ENCODE peak calls at places on chromosomes 5 and 9, in five cellular contexts. N is heart right ventricle; V is brain microvascular endothelial cell; R is adipocyte; K is CD4-positive, CD25-positive, alpha-beta regulatory T cell. G is an unnamed sample.

GRCh38 chr9:5305741-5306140 is 1.2 kb upstream of the RLN2 start:
- DNase-seq in N (no peak), V (no peak), R (no peak), K (no peak), G (no peak)

GRCh38 chr5:150358261-150359095 is 981 bp downstream of the TCOF1 start:
- DNase-seq in N (no peak), V (no peak), R (no peak), K (no peak), G (peak; percentile 39)

GRCh38 chr5:57442080-57442839 is 40.4 kb downstream of the ACTBL2 start:
- DNase-seq in N (no peak), V (peak; percentile 97), R (peak; percentile 79), K (no peak), G (peak; percentile 93)

GRCh38 chr5:1983919-1984695 is 101.4 kb upstream of the IRX4 start:
- DNase-seq in N (no peak), V (no peak), R (no peak), K (no peak), G (no peak)

GRCh38 chr9:89372230-89372816 is 54.0 kb downstream of the SECISBP2 start:
- DNase-seq in N (no peak), V (no peak), R (no peak), K (peak; percentile 57), G (peak; percentile 25)

GRCh38 chr5:143448518-143448917 is 45.0 kb upstream of the NR3C1 start:
- DNase-seq in N (no peak), V (no peak), R (no peak), K (no peak), G (no peak)

GRCh38 chr5:135153661-135154060 is 119.6 kb upstream of the PITX1 start:
- DNase-seq in N (no peak), V (no peak), R (no peak), K (no peak), G (no peak)

GRCh38 chr5:67702008-67702407 is 505.4 kb upstream of the CD180 start:
- DNase-seq in N (no peak), V (no peak), R (no peak), K (no peak), G (no peak)

GRCh38 chr9:27117489-27118135 is 8.6 kb downstream of the TEK start:
- DNase-seq in N (peak; percentile 78), V (peak; percentile 34), R (no peak), K (no peak), G (peak; percentile 79)

GRCh38 chr9:104775574-104775936 is 11.6 kb downstream of the NIPSNAP3B start:
- DNase-seq in N (no peak), V (no peak), R (no peak), K (no peak), G (no peak)

GRCh38 chr9:27157086-27157485 is 48.1 kb downstream of the TEK start:
- DNase-seq in N (no peak), V (no peak), R (peak; percentile 37), K (no peak), G (no peak)

GRCh38 chr9:36082928-36083327 is 46.2 kb downstream of the RECK start:
- DNase-seq in N (no peak), V (no peak), R (no peak), K (no peak), G (no peak)

GRCh38 chr5:170638051-170638450 is 134.2 kb downstream of the KCNIP1 start:
- DNase-seq in N (no peak), V (no peak), R (no peak), K (no peak), G (no peak)

GRCh38 chr5:139181835-139182452 is 16.2 kb downstream of the SIL1 start:
- DNase-seq in N (no peak), V (no peak), R (peak; percentile 69), K (no peak), G (peak; percentile 43)

GRCh38 chr5:173281910-173282309 is 46.3 kb downstream of the STC2 start:
- DNase-seq in N (no peak), V (no peak), R (peak; percentile 36), K (no peak), G (peak; percentile 41)

GRCh38 chr5:174750720-174751119 is 26.3 kb downstream of the MSX2 start:
- DNase-seq in N (no peak), V (peak; percentile 23), R (peak; percentile 49), K (no peak), G (no peak)

GRCh38 chr9:131712151-131712716 is 27.6 kb downstream of the RAPGEF1 start:
- DNase-seq in N (no peak), V (no peak), R (no peak), K (no peak), G (no peak)

GRCh38 chr9:128552744-128553221 is 396 bp downstream of the SPTAN1 start:
- DNase-seq in N (peak; percentile 70), V (no peak), R (peak; percentile 64), K (peak; percentile 54), G (peak; percentile 60)

GRCh38 chr5:96492654-96493053 is 59.6 kb upstream of the PCSK1 start:
- DNase-seq in N (no peak), V (peak; percentile 17), R (no peak), K (no peak), G (no peak)

GRCh38 chr9:76713371-76713770 is 50.9 kb upstream of the PCA3 start:
- DNase-seq in N (no peak), V (no peak), R (no peak), K (no peak), G (no peak)

GRCh38 chr5:60507687-60508086 is 192.3 kb downstream of the DEPDC1B start:
- DNase-seq in N (no peak), V (peak; percentile 77), R (no peak), K (no peak), G (no peak)

GRCh38 chr5:155699385-155699784 is 627.6 kb upstream of the SGCD start:
- DNase-seq in N (no peak), V (no peak), R (no peak), K (no peak), G (no peak)

GRCh38 chr9:89038354-89039091 is 47.3 kb downstream of the S1PR3 start:
- DNase-seq in N (no peak), V (peak; percentile 65), R (peak; percentile 86), K (no peak), G (peak; percentile 82)

GRCh38 chr5:7686794-7687193 is 164.1 kb downstream of the CFAP90 start:
- DNase-seq in N (no peak), V (no peak), R (no peak), K (no peak), G (no peak)

GRCh38 chr9:85995612-85996011 is 54.7 kb downstream of the NAA35 start:
- DNase-seq in N (no peak), V (no peak), R (no peak), K (no peak), G (no peak)

GRCh38 chr9:97847474-97848236 is 5.4 kb upstream of the FOXE1 start:
- DNase-seq in N (no peak), V (no peak), R (no peak), K (no peak), G (no peak)

GRCh38 chr5:142970440-142970788 is 200.2 kb downstream of the ARHGAP26 start:
- DNase-seq in N (no peak), V (no peak), R (no peak), K (no peak), G (no peak)

GRCh38 chr5:151134228-151134627 is 23.4 kb downstream of the ANXA6 start:
- DNase-seq in N (no peak), V (no peak), R (no peak), K (no peak), G (no peak)

GRCh38 chr9:89606567-89607311 is 1.9 kb downstream of the GADD45G start:
- DNase-seq in N (peak; percentile 34), V (peak; percentile 16), R (peak; percentile 7), K (no peak), G (peak; percentile 51)

GRCh38 chr5:179233909-179234562 is 111.2 kb downstream of the ADAMTS2 start:
- DNase-seq in N (no peak), V (no peak), R (no peak), K (no peak), G (no peak)

GRCh38 chr5:59565551-59565950 is 328.0 kb downstream of the PDE4D start:
- DNase-seq in N (no peak), V (no peak), R (no peak), K (no peak), G (no peak)

DNA sequence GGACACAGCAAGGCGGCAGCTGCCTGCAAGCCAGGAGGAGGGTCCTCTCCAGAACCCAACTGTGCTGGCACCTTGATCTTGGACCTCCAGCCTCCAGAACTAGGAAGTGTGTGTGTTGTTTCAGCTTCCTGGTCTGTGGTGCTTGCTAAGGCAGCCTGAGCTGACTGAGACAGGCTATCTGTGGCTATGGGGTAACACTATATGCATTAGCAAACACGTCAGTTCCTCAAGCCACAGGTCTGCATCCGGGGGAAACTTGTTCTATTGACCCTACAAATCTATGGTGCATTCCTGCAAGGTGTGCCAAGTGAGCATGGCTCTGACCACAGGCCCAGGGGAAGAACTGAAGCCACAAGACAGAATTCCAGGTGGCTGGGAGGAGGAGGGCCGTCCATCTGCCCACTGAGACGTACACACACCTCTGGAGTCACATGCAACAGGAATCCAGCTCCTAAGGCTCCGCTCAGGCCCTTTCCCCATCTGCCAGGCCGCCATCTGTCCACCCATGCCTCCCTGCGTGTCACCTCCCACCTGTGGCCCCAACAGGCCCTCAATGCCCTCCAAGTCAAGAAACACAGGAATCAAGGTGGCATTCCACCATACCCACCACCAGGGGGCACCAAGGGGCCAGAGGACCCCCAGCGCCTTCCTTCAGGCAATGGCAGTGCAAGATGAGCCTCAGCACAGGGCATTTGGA is 174.9 kb downstream of the ROR2 start:
- DNase-seq in N (peak; percentile 59), V (peak; percentile 39), R (peak; percentile 62), K (peak; percentile 54), G (peak; percentile 47)
- H3K27me3 ChIP-seq in N (peaks cover 14% of the 10 kb centered on the region), V (no peaks in the 10 kb centered on the region), R (no peaks in the 10 kb centered on the region), K (no peaks in the 10 kb centered on the region), G (no peaks in the 10 kb centered on the region)

DNA sequence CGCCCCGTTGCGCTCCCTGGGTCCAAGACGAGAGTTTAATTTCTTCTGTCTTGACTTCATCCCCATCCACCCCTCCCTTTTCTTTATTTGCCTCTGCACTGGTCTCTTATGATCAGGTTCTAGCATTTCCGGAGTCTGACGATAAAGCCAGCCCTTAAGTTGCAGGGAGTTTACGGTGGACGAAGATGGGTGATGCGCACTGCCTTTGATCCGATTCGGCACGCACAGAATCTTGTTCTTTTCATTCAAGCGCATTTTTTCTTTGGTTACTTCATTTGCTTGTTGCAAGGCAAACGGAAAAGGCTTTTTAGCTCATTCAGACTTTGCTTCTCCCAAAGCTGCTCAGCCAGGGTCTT is 490 bp upstream of the MCTP1 start:
- DNase-seq in N (no peak), V (no peak), R (no peak), K (peak; percentile 3), G (no peak)
- H3K27me3 ChIP-seq in N (peaks cover 87% of the 10 kb centered on the region), V (peaks cover 45% of the 10 kb centered on the region), R (peaks cover 59% of the 10 kb centered on the region), K (peaks cover 39% of the 10 kb centered on the region), G (peaks cover 87% of the 10 kb centered on the region)

GRCh38 chr5:77971965-77972544 is 195.9 kb upstream of the TBCA start:
- DNase-seq in N (no peak), V (no peak), R (no peak), K (peak; percentile 5), G (no peak)
- H3K27me3 ChIP-seq in N (peaks cover 81% of the 10 kb centered on the region), V (peaks cover 52% of the 10 kb centered on the region), R (peaks cover 33% of the 10 kb centered on the region), K (peaks cover 40% of the 10 kb centered on the region), G (no peaks in the 10 kb centered on the region)

DNA sequence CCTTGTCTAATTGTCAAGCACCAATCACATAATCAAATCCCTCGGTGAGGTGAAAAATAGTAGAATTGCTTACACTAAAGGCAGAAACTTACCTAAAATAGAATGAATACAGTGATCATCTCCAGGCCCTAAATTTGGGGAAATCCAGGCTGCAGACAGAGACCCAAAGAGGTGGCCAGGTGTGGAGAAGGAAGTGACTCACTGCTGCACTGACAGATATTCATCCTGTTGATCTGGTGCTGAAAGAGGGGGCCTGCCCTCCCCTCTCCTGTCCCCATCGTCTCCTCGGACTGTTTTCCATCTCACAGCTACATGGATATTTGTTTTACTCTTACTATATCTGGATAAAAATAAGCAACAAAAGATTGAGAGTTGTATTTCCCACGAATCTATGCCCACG is 15.9 kb downstream of the OR2Y1 start:
- DNase-seq in N (no peak), V (no peak), R (no peak), K (peak; percentile 59), G (no peak)
- H3K27me3 ChIP-seq in N (peaks cover 4% of the 10 kb centered on the region), V (no peaks in the 10 kb centered on the region), R (peaks cover 19% of the 10 kb centered on the region), K (peaks cover 8% of the 10 kb centered on the region), G (peaks cover 49% of the 10 kb centered on the region)